ENCODE peak calls at places on chromosomes 12 and 14, in four cellular contexts. I is stomach, E is astrocyte, U is A549. F is an unnamed sample.

GRCh38 chr12:15644700-15645099 is 144.5 kb downstream of the EPS8 start:
- DNase-seq in U (no peak), E (peak), I (no peak), F (no peak)

GRCh38 chr12:14810953-14811483 is 3.0 kb downstream of the SMCO3 start:
- DNase-seq in E (no peak), I (no peak), U (peak), F (no peak)

GRCh38 chr12:87670448-87670847 is 358.8 kb downstream of the C12orf50 start:
- DNase-seq in U (no peak), I (no peak), E (no peak), F (no peak)

GRCh38 chr12:52645982-52646381 is 6.0 kb downstream of the KRT2 start:
- DNase-seq in E (no peak), I (no peak), U (no peak), F (no peak)

GRCh38 chr12:94768398-94769039 is 118.2 kb upstream of the TMCC3 start:
- DNase-seq in U (no peak), E (peak), I (no peak), F (no peak)

GRCh38 chr12:6443361-6443983 is 1.3 kb upstream of the CD27 start:
- DNase-seq in E (no peak), I (no peak), U (no peak), F (no peak)

GRCh38 chr14:71726639-71727085 is 205.6 kb upstream of the RGS6 start:
- DNase-seq in U (no peak), E (no peak), I (no peak), F (no peak)

GRCh38 chr12:115897718-115898117 is 379.8 kb downstream of the MED13L start:
- DNase-seq in I (no peak), U (no peak), E (peak), F (no peak)

GRCh38 chr12:49750027-49750977 is 8.9 kb downstream of the TMBIM6 start:
- DNase-seq in E (peak), I (no peak), U (peak), F (no peak)

GRCh38 chr14:29216316-29216715 is 449.7 kb downstream of the FOXG1 start:
- DNase-seq in I (no peak), U (no peak), E (no peak), F (no peak)

GRCh38 chr12:23057571-23057970 is 432.6 kb downstream of the ETNK1 start:
- DNase-seq in E (no peak), U (no peak), I (no peak), F (no peak)

GRCh38 chr12:56636118-56636674 is 6.1 kb upstream of the BAZ2A start:
- DNase-seq in U (peak), I (peak), E (peak), F (peak)

GRCh38 chr14:63757211-63757610 is 29.3 kb upstream of the SGPP1 start:
- DNase-seq in U (no peak), E (no peak), I (no peak), F (no peak)

GRCh38 chr14:66288511-66288910 is 197.7 kb upstream of the CCDC196 start:
- DNase-seq in U (no peak), E (no peak), I (no peak), F (no peak)

GRCh38 chr12:107322063-107322462 is 228.7 kb upstream of the CRY1 start:
- DNase-seq in I (no peak), E (no peak), U (no peak), F (no peak)

GRCh38 chr12:50992814-50993213 is 33.4 kb downstream of the SLC11A2 start:
- DNase-seq in I (no peak), E (no peak), U (no peak), F (no peak)

GRCh38 chr12:10612954-10613333 is 465 bp downstream of the MAGOHB start:
- DNase-seq in I (no peak), U (no peak), E (no peak), F (no peak)

GRCh38 chr12:3366451-3367155 is 124.4 kb upstream of the PRMT8 start:
- DNase-seq in U (no peak), E (no peak), I (no peak), F (no peak)

GRCh38 chr14:49971156-49972141 is 78.6 kb downstream of the ARF6 start:
- DNase-seq in E (no peak), I (no peak), U (no peak), F (no peak)

GRCh38 chr14:77344597-77344996 is 23.8 kb downstream of the GSTZ1 start:
- DNase-seq in E (no peak), U (no peak), I (no peak), F (no peak)

GRCh38 chr12:92341333-92341691 is 195.7 kb upstream of the BTG1 start:
- DNase-seq in U (no peak), E (no peak), I (no peak), F (no peak)

GRCh38 chr12:124381454-124382207 is 86.7 kb downstream of the RFLNA start:
- DNase-seq in U (peak), I (peak), E (peak), F (no peak)

GRCh38 chr12:69464433-69464832 is 5.8 kb upstream of the FRS2 start:
- DNase-seq in I (no peak), E (no peak), U (no peak), F (no peak)

GRCh38 chr12:69457433-69457832 is 12.8 kb upstream of the FRS2 start:
- DNase-seq in E (no peak), U (no peak), I (no peak), F (no peak)

GRCh38 chr12:69456239-69456638 is 13.9 kb upstream of the FRS2 start:
- DNase-seq in I (no peak), E (no peak), U (no peak), F (no peak)

DNA sequence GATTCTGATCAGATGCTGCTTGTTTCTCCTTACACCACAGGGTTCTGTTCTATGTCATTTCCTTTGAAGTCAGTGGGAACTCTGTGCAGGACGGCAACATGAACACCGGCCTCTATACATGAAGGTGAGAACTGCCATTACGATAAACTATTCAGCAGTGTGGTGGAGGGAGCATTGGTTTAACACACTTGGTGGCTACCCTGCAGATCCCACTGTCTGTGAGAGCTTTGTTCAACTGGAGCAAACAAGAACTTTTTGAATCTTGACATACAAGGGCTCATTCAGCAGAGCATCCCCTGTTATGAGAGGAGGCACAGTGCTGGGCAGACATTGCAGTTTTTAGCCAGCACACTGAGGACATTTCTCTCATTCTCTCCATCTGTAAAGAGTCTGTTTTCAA is 10.7 kb upstream of the FRS2 start:
- DNase-seq in E (no peak), U (no peak), I (no peak), F (no peak)
- H3K27ac ChIP-seq in E (no peak), U (no peak), I (no peak), F (no peak)

GRCh38 chr14:101791919-101792572 is 30.5 kb downstream of the PPP2R5C start:
- DNase-seq in I (no peak), E (peak), U (no peak), F (no peak)

GRCh38 chr14:101796479-101796878 is 35.0 kb downstream of the PPP2R5C start:
- DNase-seq in I (no peak), U (no peak), E (no peak), F (no peak)

GRCh38 chr14:101797785-101798342 is 36.4 kb downstream of the PPP2R5C start:
- DNase-seq in U (no peak), E (no peak), I (no peak), F (no peak)
- H3K27ac ChIP-seq in U (no peak), E (no peak), I (peak), F (no peak)

DNA sequence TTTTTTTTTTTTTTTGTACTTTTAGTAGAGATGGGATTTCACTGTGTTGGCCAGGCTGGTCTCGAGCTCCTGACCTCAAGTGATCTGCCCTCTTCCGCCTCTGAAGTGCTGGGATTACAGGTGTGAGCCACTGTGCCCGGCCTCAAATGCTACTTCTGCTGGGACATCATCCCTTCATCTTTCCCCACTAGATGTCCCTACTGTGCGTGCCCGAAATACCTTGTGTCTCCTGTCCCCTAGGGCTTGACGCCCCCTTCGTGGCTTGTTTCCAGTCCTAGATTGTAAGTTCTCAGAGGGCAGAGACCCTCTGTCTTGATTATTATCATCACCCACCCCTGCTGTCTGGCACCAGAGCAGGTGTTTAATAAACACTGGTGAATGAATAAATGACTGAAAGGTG is 14.9 kb downstream of the CCDC63 start:
- DNase-seq in I (no peak), E (no peak), U (no peak), F (no peak)
- H3K27ac ChIP-seq in I (no peak), E (no peak), U (no peak), F (no peak)

GRCh38 chr12:24080465-24080864 is 131.0 kb upstream of the SOX5 start:
- DNase-seq in I (no peak), U (no peak), E (no peak), F (no peak)

GRCh38 chr12:24081092-24081529 is 131.6 kb upstream of the SOX5 start:
- DNase-seq in I (no peak), U (no peak), E (no peak), F (no peak)

GRCh38 chr12:24075650-24076049 is 126.2 kb upstream of the SOX5 start:
- DNase-seq in I (no peak), U (no peak), E (no peak), F (no peak)

GRCh38 chr12:24079083-24079482 is 129.6 kb upstream of the SOX5 start:
- DNase-seq in U (no peak), E (no peak), I (no peak), F (no peak)

DNA sequence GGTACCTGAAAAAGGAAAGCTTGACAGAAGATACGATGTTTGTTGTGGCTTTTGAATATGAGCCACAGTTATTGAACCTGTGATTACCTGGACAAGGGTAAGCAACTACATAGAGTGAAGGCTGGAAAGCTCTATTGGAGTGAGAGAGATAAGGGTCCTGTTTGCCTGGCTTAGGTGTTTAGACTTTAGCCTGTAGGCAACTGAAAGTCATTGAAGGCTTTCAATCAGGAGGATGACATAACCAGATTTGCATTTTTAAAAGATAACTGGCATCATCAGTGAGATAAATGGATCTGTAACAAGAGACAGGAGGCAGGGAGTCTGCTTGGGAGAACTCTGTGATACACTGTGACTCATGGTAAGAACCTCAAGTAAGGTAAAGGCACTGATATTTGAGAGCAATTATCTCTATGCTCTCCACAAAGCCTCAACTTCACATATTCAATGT is 128.9 kb upstream of the SOX5 start:
- DNase-seq in U (no peak), E (peak), I (no peak), F (no peak)
- H3K27ac ChIP-seq in U (no peak), E (no peak), I (no peak), F (no peak)

DNA sequence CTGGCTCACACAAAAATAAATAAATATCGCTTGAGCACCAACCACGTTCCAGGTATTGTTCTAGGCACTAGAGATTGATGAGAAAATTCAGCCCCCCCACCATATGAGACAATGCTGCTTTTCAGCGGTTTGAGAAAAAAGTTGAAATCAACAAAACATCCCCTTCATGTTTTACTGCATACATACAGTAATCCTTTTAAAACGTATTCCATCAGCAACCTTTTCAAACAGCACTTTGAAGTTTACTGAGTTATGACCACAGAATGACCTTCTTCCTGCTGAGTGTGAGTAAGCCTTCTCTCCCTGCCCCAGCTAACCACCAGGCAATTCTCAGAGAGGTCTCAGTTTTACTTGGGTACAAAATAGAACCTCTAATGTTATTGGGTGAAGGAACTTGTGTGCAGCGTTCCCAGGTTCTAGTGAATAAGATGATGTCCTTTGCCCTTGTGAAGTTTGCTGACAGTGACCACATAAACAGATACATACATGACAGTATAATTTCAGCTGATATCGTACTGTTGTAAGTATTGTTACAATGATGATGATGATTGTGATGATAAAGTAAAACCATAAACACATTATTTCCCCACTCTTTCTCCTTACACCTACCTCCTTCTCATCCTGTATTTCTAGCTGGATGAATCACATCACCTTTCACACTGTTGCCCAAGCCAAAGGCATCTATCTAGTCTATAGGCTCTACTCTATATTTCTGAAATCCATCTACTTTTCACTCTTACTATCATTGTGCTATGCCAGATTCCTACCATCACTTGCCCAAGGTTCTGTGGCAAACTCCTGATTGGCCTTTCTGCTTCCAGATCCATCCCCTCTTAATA is 124.4 kb upstream of the KRR1 start:
- DNase-seq in I (no peak), U (peak), E (peak), F (no peak)
- H3K27ac ChIP-seq in I (no peak), U (peak), E (peak), F (peak)

GRCh38 chr14:54447231-54447692 is 6.1 kb upstream of the CNIH1 start:
- DNase-seq in U (peak), E (no peak), I (peak), F (no peak)
- H3K27ac ChIP-seq in U (peak), E (no peak), I (no peak), F (no peak)